ENCODE peak calls at places on chromosomes 2 and 18, in seven cellular contexts. C is T-cell; T is CD8-positive, alpha-beta T cell; U is mesendoderm; Y is K562; M is stimulated activated CD4-positive, alpha-beta T cell treated with anti-CD3 and anti-CD28 coated beads, Interleukin-12 subunit alpha, Interleukin-12 subunit beta, amount 100 ng/mL, for 4 hours; E is AG04449. S is an unnamed sample.

GRCh38 chr2:235910067-235910466 is 258.1 kb downstream of the GBX2 start:
- DNase-seq in C (no peak), T (no peak), U (no peak), Y (peak), M (no peak), E (no peak), S (no peak)

GRCh38 chr18:44771957-44772917 is 91.5 kb downstream of the SETBP1 start:
- DNase-seq in C (no peak), T (no peak), U (no peak), Y (no peak), M (no peak), E (no peak), S (peak)

GRCh38 chr2:216404010-216404618 is 8.2 kb upstream of the SMARCAL1 start:
- DNase-seq in C (peak), T (peak), U (peak), Y (peak), M (peak), E (no peak), S (no peak)

GRCh38 chr2:161303535-161304050 is 4.6 kb upstream of the PSMD14 start:
- DNase-seq in C (no peak), T (no peak), U (no peak), Y (no peak), M (no peak), E (no peak), S (no peak)

GRCh38 chr2:237283136-237283928 is 130.6 kb downstream of the COL6A3 start:
- DNase-seq in C (no peak), T (no peak), U (no peak), Y (no peak), M (no peak), E (no peak), S (peak)

GRCh38 chr2:134399096-134399495 is 145.2 kb downstream of the MGAT5 start:
- DNase-seq in C (no peak), T (no peak), U (no peak), Y (no peak), M (no peak), E (no peak), S (no peak)

GRCh38 chr18:4254840-4255239 is 200.3 kb downstream of the DLGAP1 start:
- DNase-seq in C (no peak), T (no peak), U (peak), Y (no peak), M (no peak), E (no peak), S (no peak)

GRCh38 chr2:36967236-36967876 is 1.0 kb upstream of the STRN start:
- DNase-seq in C (no peak), T (no peak), U (peak), Y (peak), M (no peak), E (no peak), S (no peak)

GRCh38 chr2:231745303-231746038 is 35.6 kb downstream of the PDE6D start:
- DNase-seq in C (no peak), T (no peak), U (peak), Y (no peak), M (no peak), E (no peak), S (no peak)

GRCh38 chr2:29040552-29040951 is 33.8 kb downstream of the PCARE start:
- DNase-seq in C (no peak), T (no peak), U (no peak), Y (no peak), M (no peak), E (no peak), S (no peak)

GRCh38 chr2:33272001-33272400 is 204.4 kb upstream of the RASGRP3 start:
- DNase-seq in C (no peak), T (no peak), U (no peak), Y (no peak), M (no peak), E (no peak), S (no peak)

GRCh38 chr18:8705941-8706544 is 687 bp downstream of the MTCL1 start:
- DNase-seq in C (no peak), T (peak), U (peak), Y (no peak), M (peak), E (no peak), S (no peak)

GRCh38 chr18:57446322-57446721 is 11.1 kb downstream of the ONECUT2 start:
- DNase-seq in C (no peak), T (no peak), U (peak), Y (peak), M (no peak), E (no peak), S (no peak)

GRCh38 chr2:136255648-136256461 is 137.9 kb upstream of the CXCR4 start:
- DNase-seq in C (peak), T (no peak), U (no peak), Y (no peak), M (no peak), E (no peak), S (no peak)

GRCh38 chr2:170679607-170680079 is 35.5 kb upstream of the SP5 start:
- DNase-seq in C (no peak), T (no peak), U (peak), Y (no peak), M (no peak), E (no peak), S (no peak)

GRCh38 chr2:161030260-161031063 is 129.8 kb upstream of the TANK start:
- DNase-seq in C (no peak), T (no peak), U (peak), Y (no peak), M (no peak), E (peak), S (peak)

GRCh38 chr2:219056176-219056895 is 4.4 kb downstream of the IHH start:
- DNase-seq in C (no peak), T (no peak), U (no peak), Y (no peak), M (no peak), E (no peak), S (no peak)

S was measured in AG09309.